ENCODE peak calls at places on chromosomes 6 and 20, in ten cellular contexts. One of them, this sample, is unnamed.

GRCh38 chr6:143766185-143766553 is 77.0 kb upstream of the LTV1 start:
- DNase-seq in stimulated activated CD8-positive, alpha-beta memory T cell treated with anti-CD3 and anti-CD28 coated beads, Interleukin-7, amount 100 ng/mL, for 1 hour: no peak
- DNase-seq in NCI-H1694 treated with DMSO at 0.1 percent for 48 hours: no peak
- DNase-seq in naive thymus-derived CD4-positive, alpha-beta T cell: no peak
- DNase-seq in KBM-7: no peak
- DNase-seq in left ventricle myocardium superior: no peak
- DNase-seq in effector CD8-positive, alpha-beta T cell: no peak
- DNase-seq in fibroblast of the conjunctiva: no peak
- DNase-seq in RPMI8226: no peak
- DNase-seq in neural crest cell: no peak
- DNase-seq in this sample: no peak

GRCh38 chr6:143176090-143177021 is 115.7 kb downstream of the AIG1 start:
- DNase-seq in fibroblast of the conjunctiva: peak
- DNase-seq in naive thymus-derived CD4-positive, alpha-beta T cell: no peak
- DNase-seq in left ventricle myocardium superior: no peak
- DNase-seq in neural crest cell: no peak
- DNase-seq in NCI-H1694 treated with DMSO at 0.1 percent for 48 hours: no peak
- DNase-seq in effector CD8-positive, alpha-beta T cell: no peak
- DNase-seq in RPMI8226: no peak
- DNase-seq in stimulated activated CD8-positive, alpha-beta memory T cell treated with anti-CD3 and anti-CD28 coated beads, Interleukin-7, amount 100 ng/mL, for 1 hour: no peak
- DNase-seq in KBM-7: peak
- DNase-seq in this sample: peak

GRCh38 chr6:112188906-112189305 is 65.5 kb downstream of the LAMA4 start:
- DNase-seq in NCI-H1694 treated with DMSO at 0.1 percent for 48 hours: no peak
- DNase-seq in neural crest cell: no peak
- DNase-seq in fibroblast of the conjunctiva: peak
- DNase-seq in naive thymus-derived CD4-positive, alpha-beta T cell: no peak
- DNase-seq in stimulated activated CD8-positive, alpha-beta memory T cell treated with anti-CD3 and anti-CD28 coated beads, Interleukin-7, amount 100 ng/mL, for 1 hour: no peak
- DNase-seq in effector CD8-positive, alpha-beta T cell: no peak
- DNase-seq in RPMI8226: no peak
- DNase-seq in KBM-7: no peak
- DNase-seq in left ventricle myocardium superior: no peak
- DNase-seq in this sample: no peak

GRCh38 chr20:57082546-57082945 is 183.9 kb downstream of the BMP7 start:
- DNase-seq in KBM-7: no peak
- DNase-seq in stimulated activated CD8-positive, alpha-beta memory T cell treated with anti-CD3 and anti-CD28 coated beads, Interleukin-7, amount 100 ng/mL, for 1 hour: no peak
- DNase-seq in left ventricle myocardium superior: no peak
- DNase-seq in naive thymus-derived CD4-positive, alpha-beta T cell: no peak
- DNase-seq in effector CD8-positive, alpha-beta T cell: no peak
- DNase-seq in RPMI8226: no peak
- DNase-seq in NCI-H1694 treated with DMSO at 0.1 percent for 48 hours: no peak
- DNase-seq in neural crest cell: no peak
- DNase-seq in fibroblast of the conjunctiva: no peak
- DNase-seq in this sample: no peak

GRCh38 chr6:37241131-37241530 is 16.4 kb upstream of the TBC1D22B start:
- DNase-seq in effector CD8-positive, alpha-beta T cell: no peak
- DNase-seq in KBM-7: no peak
- DNase-seq in stimulated activated CD8-positive, alpha-beta memory T cell treated with anti-CD3 and anti-CD28 coated beads, Interleukin-7, amount 100 ng/mL, for 1 hour: no peak
- DNase-seq in naive thymus-derived CD4-positive, alpha-beta T cell: no peak
- DNase-seq in neural crest cell: no peak
- DNase-seq in NCI-H1694 treated with DMSO at 0.1 percent for 48 hours: no peak
- DNase-seq in left ventricle myocardium superior: no peak
- DNase-seq in RPMI8226: no peak
- DNase-seq in fibroblast of the conjunctiva: no peak
- DNase-seq in this sample: no peak

GRCh38 chr6:41167173-41167963 is 4.5 kb upstream of the TREM2 start:
- DNase-seq in left ventricle myocardium superior: no peak
- DNase-seq in KBM-7: no peak
- DNase-seq in neural crest cell: peak
- DNase-seq in naive thymus-derived CD4-positive, alpha-beta T cell: no peak
- DNase-seq in effector CD8-positive, alpha-beta T cell: no peak
- DNase-seq in stimulated activated CD8-positive, alpha-beta memory T cell treated with anti-CD3 and anti-CD28 coated beads, Interleukin-7, amount 100 ng/mL, for 1 hour: no peak
- DNase-seq in NCI-H1694 treated with DMSO at 0.1 percent for 48 hours: no peak
- DNase-seq in fibroblast of the conjunctiva: no peak
- DNase-seq in RPMI8226: peak
- DNase-seq in this sample: no peak

GRCh38 chr20:42530855-42531674 is 658.6 kb downstream of the PTPRT start:
- DNase-seq in stimulated activated CD8-positive, alpha-beta memory T cell treated with anti-CD3 and anti-CD28 coated beads, Interleukin-7, amount 100 ng/mL, for 1 hour: no peak
- DNase-seq in NCI-H1694 treated with DMSO at 0.1 percent for 48 hours: peak
- DNase-seq in left ventricle myocardium superior: no peak
- DNase-seq in fibroblast of the conjunctiva: no peak
- DNase-seq in neural crest cell: peak
- DNase-seq in naive thymus-derived CD4-positive, alpha-beta T cell: no peak
- DNase-seq in effector CD8-positive, alpha-beta T cell: no peak
- DNase-seq in KBM-7: peak
- DNase-seq in RPMI8226: peak
- DNase-seq in this sample: peak

GRCh38 chr6:14861491-14861943 is 384.4 kb upstream of the JARID2 start:
- DNase-seq in naive thymus-derived CD4-positive, alpha-beta T cell: no peak
- DNase-seq in RPMI8226: no peak
- DNase-seq in NCI-H1694 treated with DMSO at 0.1 percent for 48 hours: no peak
- DNase-seq in KBM-7: peak
- DNase-seq in fibroblast of the conjunctiva: no peak
- DNase-seq in stimulated activated CD8-positive, alpha-beta memory T cell treated with anti-CD3 and anti-CD28 coated beads, Interleukin-7, amount 100 ng/mL, for 1 hour: no peak
- DNase-seq in effector CD8-positive, alpha-beta T cell: no peak
- DNase-seq in left ventricle myocardium superior: no peak
- DNase-seq in neural crest cell: no peak
- DNase-seq in this sample: no peak

GRCh38 chr20:60695223-60695622 is 556.8 kb upstream of the CDH4 start:
- DNase-seq in RPMI8226: no peak
- DNase-seq in fibroblast of the conjunctiva: peak
- DNase-seq in NCI-H1694 treated with DMSO at 0.1 percent for 48 hours: no peak
- DNase-seq in stimulated activated CD8-positive, alpha-beta memory T cell treated with anti-CD3 and anti-CD28 coated beads, Interleukin-7, amount 100 ng/mL, for 1 hour: no peak
- DNase-seq in left ventricle myocardium superior: no peak
- DNase-seq in naive thymus-derived CD4-positive, alpha-beta T cell: no peak
- DNase-seq in effector CD8-positive, alpha-beta T cell: no peak
- DNase-seq in neural crest cell: no peak
- DNase-seq in KBM-7: no peak
- DNase-seq in this sample: no peak

GRCh38 chr6:87979737-87980136 is 67.9 kb upstream of the SPACA1 start:
- DNase-seq in NCI-H1694 treated with DMSO at 0.1 percent for 48 hours: no peak
- DNase-seq in naive thymus-derived CD4-positive, alpha-beta T cell: no peak
- DNase-seq in KBM-7: no peak
- DNase-seq in stimulated activated CD8-positive, alpha-beta memory T cell treated with anti-CD3 and anti-CD28 coated beads, Interleukin-7, amount 100 ng/mL, for 1 hour: no peak
- DNase-seq in fibroblast of the conjunctiva: no peak
- DNase-seq in effector CD8-positive, alpha-beta T cell: no peak
- DNase-seq in RPMI8226: no peak
- DNase-seq in left ventricle myocardium superior: no peak
- DNase-seq in neural crest cell: no peak
- DNase-seq in this sample: no peak

GRCh38 chr6:5423251-5423650 is 161.9 kb downstream of the FARS2 start:
- DNase-seq in neural crest cell: no peak
- DNase-seq in KBM-7: no peak
- DNase-seq in NCI-H1694 treated with DMSO at 0.1 percent for 48 hours: no peak
- DNase-seq in naive thymus-derived CD4-positive, alpha-beta T cell: no peak
- DNase-seq in effector CD8-positive, alpha-beta T cell: no peak
- DNase-seq in left ventricle myocardium superior: no peak
- DNase-seq in RPMI8226: no peak
- DNase-seq in stimulated activated CD8-positive, alpha-beta memory T cell treated with anti-CD3 and anti-CD28 coated beads, Interleukin-7, amount 100 ng/mL, for 1 hour: no peak
- DNase-seq in fibroblast of the conjunctiva: no peak
- DNase-seq in this sample: no peak

GRCh38 chr6:19024737-19025136 is 637.6 kb downstream of the RNF144B start:
- DNase-seq in RPMI8226: peak
- DNase-seq in KBM-7: peak
- DNase-seq in neural crest cell: peak
- DNase-seq in stimulated activated CD8-positive, alpha-beta memory T cell treated with anti-CD3 and anti-CD28 coated beads, Interleukin-7, amount 100 ng/mL, for 1 hour: no peak
- DNase-seq in effector CD8-positive, alpha-beta T cell: no peak
- DNase-seq in left ventricle myocardium superior: no peak
- DNase-seq in naive thymus-derived CD4-positive, alpha-beta T cell: no peak
- DNase-seq in fibroblast of the conjunctiva: no peak
- DNase-seq in NCI-H1694 treated with DMSO at 0.1 percent for 48 hours: peak
- DNase-seq in this sample: peak

GRCh38 chr20:761418-762381 is 6.6 kb downstream of the SLC52A3 start:
- DNase-seq in naive thymus-derived CD4-positive, alpha-beta T cell: no peak
- DNase-seq in neural crest cell: no peak
- DNase-seq in left ventricle myocardium superior: no peak
- DNase-seq in stimulated activated CD8-positive, alpha-beta memory T cell treated with anti-CD3 and anti-CD28 coated beads, Interleukin-7, amount 100 ng/mL, for 1 hour: no peak
- DNase-seq in fibroblast of the conjunctiva: no peak
- DNase-seq in NCI-H1694 treated with DMSO at 0.1 percent for 48 hours: no peak
- DNase-seq in KBM-7: no peak
- DNase-seq in RPMI8226: no peak
- DNase-seq in effector CD8-positive, alpha-beta T cell: no peak
- DNase-seq in this sample: no peak

GRCh38 chr6:159540152-159540551 is 152.9 kb downstream of the SOD2 start:
- DNase-seq in neural crest cell: peak
- DNase-seq in KBM-7: no peak
- DNase-seq in stimulated activated CD8-positive, alpha-beta memory T cell treated with anti-CD3 and anti-CD28 coated beads, Interleukin-7, amount 100 ng/mL, for 1 hour: no peak
- DNase-seq in RPMI8226: no peak
- DNase-seq in effector CD8-positive, alpha-beta T cell: no peak
- DNase-seq in naive thymus-derived CD4-positive, alpha-beta T cell: no peak
- DNase-seq in NCI-H1694 treated with DMSO at 0.1 percent for 48 hours: no peak
- DNase-seq in fibroblast of the conjunctiva: no peak
- DNase-seq in left ventricle myocardium superior: no peak
- DNase-seq in this sample: no peak

GRCh38 chr6:21664263-21665081 is 70.9 kb downstream of the SOX4 start:
- DNase-seq in neural crest cell: peak
- DNase-seq in NCI-H1694 treated with DMSO at 0.1 percent for 48 hours: no peak
- DNase-seq in effector CD8-positive, alpha-beta T cell: no peak
- DNase-seq in fibroblast of the conjunctiva: no peak
- DNase-seq in naive thymus-derived CD4-positive, alpha-beta T cell: no peak
- DNase-seq in left ventricle myocardium superior: peak
- DNase-seq in KBM-7: no peak
- DNase-seq in stimulated activated CD8-positive, alpha-beta memory T cell treated with anti-CD3 and anti-CD28 coated beads, Interleukin-7, amount 100 ng/mL, for 1 hour: no peak
- DNase-seq in RPMI8226: no peak
- DNase-seq in this sample: peak

GRCh38 chr6:35025241-35026188 is 115.6 kb downstream of the TCP11 start:
- DNase-seq in neural crest cell: no peak
- DNase-seq in RPMI8226: no peak
- DNase-seq in NCI-H1694 treated with DMSO at 0.1 percent for 48 hours: no peak
- DNase-seq in stimulated activated CD8-positive, alpha-beta memory T cell treated with anti-CD3 and anti-CD28 coated beads, Interleukin-7, amount 100 ng/mL, for 1 hour: no peak
- DNase-seq in naive thymus-derived CD4-positive, alpha-beta T cell: no peak
- DNase-seq in fibroblast of the conjunctiva: no peak
- DNase-seq in effector CD8-positive, alpha-beta T cell: no peak
- DNase-seq in KBM-7: no peak
- DNase-seq in left ventricle myocardium superior: no peak
- DNase-seq in this sample: no peak

GRCh38 chr6:170080169-170080827 is 210.6 kb downstream of the DLL1 start:
- DNase-seq in fibroblast of the conjunctiva: no peak
- DNase-seq in RPMI8226: no peak
- DNase-seq in KBM-7: no peak
- DNase-seq in naive thymus-derived CD4-positive, alpha-beta T cell: no peak
- DNase-seq in left ventricle myocardium superior: peak
- DNase-seq in neural crest cell: no peak
- DNase-seq in effector CD8-positive, alpha-beta T cell: no peak
- DNase-seq in NCI-H1694 treated with DMSO at 0.1 percent for 48 hours: no peak
- DNase-seq in stimulated activated CD8-positive, alpha-beta memory T cell treated with anti-CD3 and anti-CD28 coated beads, Interleukin-7, amount 100 ng/mL, for 1 hour: no peak
- DNase-seq in this sample: peak

This sample was measured in testis.